ENCODE peak calls at places on chromosomes 3 and 15, in eight cellular contexts. K is IMR-90, H is transverse colon, R is cardiac fibroblast, W is heart right ventricle, V is spleen, Q is A549, S is colonic mucosa. F is an unnamed sample.

GRCh38 chr15:52085289-52085688 is 27.3 kb downstream of the BCL2L10 start:
- DNase-seq in K (no peak), R (no peak), Q (no peak), V (no peak), H (no peak), S (no peak), W (no peak), F (no peak)

GRCh38 chr3:155018621-155019330 is 61.3 kb upstream of the MME start:
- DNase-seq in V (no peak), S (no peak), H (no peak), K (no peak), Q (no peak), R (peak), W (no peak), F (peak)

GRCh38 chr15:78112551-78112950 is 18.7 kb downstream of the CIB2 start:
- DNase-seq in V (peak), W (no peak), Q (no peak), R (no peak), S (no peak), H (no peak), K (no peak), F (no peak)

GRCh38 chr3:108127301-108127988 is 36.6 kb upstream of the CD47 start:
- DNase-seq in W (no peak), V (peak), R (peak), H (peak), K (no peak), Q (no peak), S (no peak), F (no peak)

GRCh38 chr3:140358696-140359095 is 319.2 kb upstream of the TRIM42 start:
- DNase-seq in R (no peak), H (no peak), K (no peak), V (no peak), S (no peak), Q (no peak), W (no peak), F (no peak)

GRCh38 chr15:45842151-45842550 is 207.3 kb downstream of the SQOR start:
- DNase-seq in Q (no peak), W (no peak), V (no peak), R (no peak), S (peak), K (no peak), H (peak), F (no peak)

GRCh38 chr3:172290457-172290856 is 157.8 kb downstream of the GHSR start:
- DNase-seq in Q (no peak), K (no peak), V (no peak), S (no peak), H (no peak), R (no peak), W (no peak), F (no peak)

GRCh38 chr15:78223396-78224023 is 10.9 kb downstream of the ACSBG1 start:
- DNase-seq in Q (no peak), S (no peak), W (peak), V (peak), K (peak), R (peak), H (no peak), F (peak)

GRCh38 chr3:9870978-9871377 is 9.1 kb downstream of the CIDEC start:
- DNase-seq in S (no peak), Q (no peak), K (peak), V (no peak), W (no peak), H (no peak), R (peak), F (peak)

GRCh38 chr3:56557815-56558170 is 818 bp downstream of the CCDC66 start:
- DNase-seq in V (no peak), W (no peak), Q (no peak), S (no peak), K (no peak), H (no peak), R (no peak), F (no peak)
- TF ChIP-seq CTCF in V (no peak), W (no peak), Q (no peak), S (no peak), K (no peak), H (no peak), R (no peak), F (no peak)

GRCh38 chr3:184582998-184583344 is 21.4 kb downstream of the EPHB3 start:
- DNase-seq in H (no peak), Q (no peak), W (no peak), V (no peak), R (no peak), K (no peak), S (no peak), F (no peak)
- H3K4me3 ChIP-seq in H (peak), Q (no peak), W (peak), V (peak), R (peak), K (no peak), S (peak), F (peak)

GRCh38 chr15:72722071-72722696 is 36.2 kb downstream of the BBS4 start:
- DNase-seq in W (peak), V (peak), Q (peak), S (peak), H (peak), R (peak), K (peak), F (peak)
- TF ChIP-seq CTCF in W (peak), V (no peak), Q (peak), S (peak), H (peak), R (peak), K (peak), F (peak)

DNA sequence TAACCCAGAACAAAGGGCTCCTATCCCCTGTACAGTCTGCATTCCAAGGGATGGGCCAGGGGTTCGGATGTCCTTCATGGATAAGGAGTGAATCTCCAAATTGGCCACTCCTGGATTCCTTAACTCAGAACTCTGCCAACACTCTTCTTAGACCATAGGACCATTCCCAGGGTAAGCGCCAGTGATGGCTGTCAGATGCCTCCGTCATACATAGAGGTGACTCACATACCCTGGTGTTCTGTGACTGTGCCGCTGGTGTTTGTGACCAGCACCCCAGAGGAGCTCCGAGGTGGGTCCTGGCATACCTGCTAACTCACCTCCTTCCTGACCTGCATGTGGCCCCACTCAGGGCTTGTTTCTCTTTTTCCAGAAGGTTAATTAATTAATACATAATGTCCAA is 134.7 kb downstream of the KLF13 start:
- DNase-seq in S (no peak), Q (no peak), H (no peak), V (peak), K (no peak), W (no peak), R (no peak), F (no peak)
- H3K4me3 ChIP-seq in S (no peak), Q (no peak), H (no peak), V (no peak), K (no peak), W (no peak), R (no peak), F (no peak)